ENCODE peak calls at places on chromosomes 3 and 15, in five cellular contexts. W is SK-N-SH, I is uterus, V is neural crest cell, D is osteocyte. P is an unnamed sample.

GRCh38 chr15:25891108-25891507 is 28.0 kb upstream of the ATP10A start:
- DNase-seq in W (no peak), V (no peak), D (no peak), I (no peak), P (no peak)

GRCh38 chr3:125150525-125151436 is 61.8 kb downstream of the SLC12A8 start:
- DNase-seq in I (no peak), D (no peak), W (peak), V (peak), P (no peak)

GRCh38 chr3:136994772-136995516 is 37.2 kb downstream of the IL20RB start:
- DNase-seq in V (no peak), D (no peak), W (peak), I (peak), P (peak)

GRCh38 chr3:32245200-32245599 is 6.7 kb downstream of the CMTM8 start:
- DNase-seq in V (no peak), D (no peak), W (no peak), I (no peak), P (no peak)

GRCh38 chr15:78979456-78980320 is 34.8 kb upstream of the CTSH start:
- DNase-seq in V (peak), W (peak), D (no peak), I (peak), P (no peak)

GRCh38 chr15:100433304-100433703 is 91.5 kb upstream of the ADAMTS17 start:
- DNase-seq in W (no peak), V (no peak), D (no peak), I (no peak), P (no peak)

GRCh38 chr15:26630857-26631256 is 142.0 kb downstream of the GABRB3 start:
- DNase-seq in I (no peak), D (no peak), W (no peak), V (no peak), P (no peak)

GRCh38 chr3:10321630-10322354 is 880 bp upstream of the SEC13 start:
- DNase-seq in V (no peak), D (no peak), I (no peak), W (no peak), P (peak)

GRCh38 chr15:56913670-56914069 is 4.8 kb upstream of the TCF12 start:
- DNase-seq in D (no peak), V (no peak), W (no peak), I (no peak), P (no peak)

GRCh38 chr3:155664922-155665695 is 79.8 kb downstream of the PLCH1 start:
- DNase-seq in W (no peak), D (no peak), V (no peak), I (peak), P (peak)

GRCh38 chr15:98155356-98155755 is 194.9 kb downstream of the ARRDC4 start:
- DNase-seq in I (no peak), V (no peak), W (no peak), D (no peak), P (no peak)

GRCh38 chr3:107676469-107677309 is 153.9 kb downstream of the BBX start:
- DNase-seq in V (no peak), I (no peak), W (peak), D (no peak), P (no peak)

GRCh38 chr15:74843891-74844299 is 939 bp upstream of the ULK3 start:
- DNase-seq in V (no peak), I (peak), D (no peak), W (peak), P (no peak)

GRCh38 chr15:74841761-74842385 is 1.1 kb downstream of the ULK3 start:
- DNase-seq in I (no peak), W (no peak), V (no peak), D (no peak), P (no peak)

GRCh38 chr15:74840851-74841760 is 1.9 kb downstream of the ULK3 start:
- DNase-seq in D (no peak), I (no peak), V (no peak), W (no peak), P (no peak)

GRCh38 chr15:74843445-74843828 is 481 bp upstream of the ULK3 start:
- DNase-seq in D (no peak), W (no peak), V (no peak), I (no peak), P (no peak)

DNA sequence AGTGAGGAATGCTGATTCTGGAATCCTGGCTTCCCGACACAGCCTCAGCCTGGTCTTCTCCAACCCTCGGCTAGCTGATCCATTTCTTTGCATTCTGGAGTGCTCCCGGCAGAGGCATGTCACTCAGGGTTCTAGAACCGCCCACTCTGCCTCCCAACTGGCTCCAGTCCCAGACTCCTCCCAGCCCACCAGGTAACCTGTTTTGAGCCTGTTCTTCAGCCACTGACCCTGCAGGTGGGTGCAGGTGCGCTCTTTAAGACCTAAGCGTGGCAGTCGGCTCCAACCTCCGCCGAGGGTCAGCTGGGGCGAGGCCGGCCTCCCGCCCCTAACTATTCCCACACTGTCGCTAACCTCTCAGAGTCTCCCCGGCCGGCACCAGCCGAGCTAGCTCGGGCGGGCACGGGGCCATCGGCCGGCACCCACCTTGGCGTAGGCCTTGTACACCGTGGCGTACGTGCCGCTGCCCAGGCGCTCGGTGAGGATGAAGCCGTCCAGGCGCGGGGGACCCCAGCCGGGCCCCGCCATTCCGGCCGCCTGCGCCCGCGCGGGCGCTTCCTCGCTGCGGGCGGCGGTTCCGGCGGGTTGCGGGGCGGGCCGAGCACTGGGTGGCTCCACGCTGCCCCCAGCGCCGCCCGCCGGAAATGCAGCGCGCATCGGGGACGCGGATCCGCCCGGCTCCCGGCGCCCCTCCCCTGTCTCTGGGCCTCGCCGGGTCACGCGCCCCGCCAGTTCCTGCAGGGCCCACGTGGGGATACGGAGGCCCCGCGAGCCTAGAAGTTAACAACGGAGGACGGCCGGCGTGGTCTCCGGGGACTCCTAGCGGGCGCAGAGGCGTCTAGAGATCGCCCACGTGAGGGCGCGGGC is at the start of gene ULK3:
- DNase-seq in D (peak), V (peak), I (peak), W (peak), P (peak)
- TF ChIP-seq CTCF in D (peak), V (peak), I (peak), W (peak), P (peak)

GRCh38 chr3:171329759-171330158 is 130.4 kb downstream of the TNIK start:
- DNase-seq in D (no peak), V (no peak), I (no peak), W (no peak), P (no peak)
- TF ChIP-seq CTCF in D (no peak), V (no peak), I (no peak), W (no peak), P (no peak)

GRCh38 chr3:151290673-151291072 is 12.3 kb upstream of the P2RY14 start:
- DNase-seq in W (peak), V (no peak), I (no peak), D (no peak), P (no peak)
- TF ChIP-seq CTCF in W (peak), V (peak), I (peak), D (peak), P (no peak)

GRCh38 chr3:37082317-37082716 is 89.0 kb downstream of the MLH1 start:
- DNase-seq in V (no peak), D (no peak), I (no peak), W (no peak), P (no peak)
- TF ChIP-seq CTCF in V (no peak), D (no peak), I (no peak), W (no peak), P (no peak)